ENCODE peak calls at places on chromosomes 7 and 10, in nine cellular contexts. G is hepatocyte; R is left ventricle myocardium inferior; P is stimulated activated CD4-positive, alpha-beta T cell treated with anti-CD3 and anti-CD28 coated beads, Interleukin-4, amount 100 ng/mL, for 24 hours; A is HS-5; B is NCI-H510A treated with DMSO at 0.1 percent for 48 hours; K is A549; D is brain microvascular endothelial cell; O is sciatic nerve. I is an unnamed sample.

GRCh38 chr10:45419673-45420020 is 45.6 kb downstream of the ALOX5 start:
- DNase-seq in G (no peak), R (no peak), P (no peak), A (no peak), B (peak; percentile 32), K (no peak), D (no peak), O (no peak), I (no peak)

GRCh38 chr7:74289660-74290589 is 718 bp downstream of the CLIP2 start:
- DNase-seq in G (no peak), R (peak; percentile 33), P (no peak), A (no peak), B (no peak), K (no peak), D (no peak), O (peak; percentile 74), I (peak; percentile 41)

GRCh38 chr7:139361523-139361922 is 1.8 kb downstream of the LUC7L2 start:
- DNase-seq in G (no peak), R (no peak), P (no peak), A (no peak), B (no peak), K (no peak), D (no peak), O (no peak), I (no peak)

GRCh38 chr7:48089415-48089975 is 430 bp downstream of the UPP1 start:
- DNase-seq in G (peak; percentile 85), R (no peak), P (peak; percentile 60), A (no peak), B (peak; percentile 57), K (no peak), D (no peak), O (no peak), I (peak; percentile 60)

GRCh38 chr7:69429817-69430501 is 168.3 kb upstream of the AUTS2 start:
- DNase-seq in G (peak; percentile 62), R (peak; percentile 68), P (no peak), A (no peak), B (no peak), K (no peak), D (no peak), O (peak; percentile 80), I (no peak)

GRCh38 chr7:158028290-158028941 is 559.2 kb downstream of the PTPRN2 start:
- DNase-seq in G (peak; percentile 60), R (no peak), P (no peak), A (no peak), B (peak; percentile 59), K (no peak), D (no peak), O (peak; percentile 37), I (no peak)

GRCh38 chr7:26375604-26376207 is 84.0 kb downstream of the SNX10 start:
- DNase-seq in G (no peak), R (no peak), P (no peak), A (no peak), B (peak; percentile 72), K (no peak), D (no peak), O (no peak), I (no peak)

GRCh38 chr7:101436857-101437576 is 74.3 kb downstream of the COL26A1 start:
- DNase-seq in G (no peak), R (no peak), P (no peak), A (no peak), B (no peak), K (peak; percentile 34), D (no peak), O (no peak), I (no peak)

GRCh38 chr7:66681491-66682349 is 53.0 kb downstream of the KCTD7 start:
- DNase-seq in G (peak; percentile 96), R (peak; percentile 97), P (peak; percentile 94), A (peak; percentile 67), B (peak; percentile 73), K (peak; percentile 97), D (peak; percentile 92), O (peak; percentile 98), I (peak; percentile 96)

GRCh38 chr7:632831-633210 is 93.7 kb upstream of the DNAAF5 start:
- DNase-seq in G (no peak), R (no peak), P (no peak), A (no peak), B (no peak), K (no peak), D (no peak), O (peak; percentile 49), I (no peak)

GRCh38 chr10:84944187-84944586 is 615.8 kb downstream of the CCSER2 start:
- DNase-seq in G (no peak), R (no peak), P (no peak), A (no peak), B (no peak), K (no peak), D (no peak), O (no peak), I (no peak)

GRCh38 chr7:122136639-122137253 is 7.3 kb downstream of the AASS start:
- DNase-seq in G (no peak), R (no peak), P (no peak), A (no peak), B (no peak), K (no peak), D (no peak), O (no peak), I (no peak)

GRCh38 chr7:80151274-80151665 is 16.6 kb downstream of the GNAI1 start:
- DNase-seq in G (no peak), R (no peak), P (peak; percentile 19), A (no peak), B (no peak), K (no peak), D (no peak), O (no peak), I (no peak)

GRCh38 chr7:5457245-5457735 is 33.7 kb upstream of the TNRC18 start:
- DNase-seq in G (no peak), R (no peak), P (no peak), A (no peak), B (no peak), K (no peak), D (no peak), O (no peak), I (no peak)

GRCh38 chr7:44216019-44216418 is 15.2 kb downstream of the YKT6 start:
- DNase-seq in G (no peak), R (no peak), P (no peak), A (no peak), B (peak; percentile 69), K (no peak), D (no peak), O (peak; percentile 55), I (no peak)

GRCh38 chr10:90871279-90871760 is 454 bp upstream of the RPP30 start:
- DNase-seq in G (peak; percentile 77), R (no peak), P (peak; percentile 51), A (peak; percentile 54), B (peak; percentile 80), K (peak; percentile 65), D (peak; percentile 83), O (no peak), I (peak; percentile 68)

GRCh38 chr7:155625557-155625956 is 18.9 kb upstream of the RBM33 start:
- DNase-seq in G (no peak), R (no peak), P (no peak), A (no peak), B (no peak), K (no peak), D (no peak), O (no peak), I (no peak)

GRCh38 chr10:60718891-60719290 is 59.4 kb upstream of the CDK1 start:
- DNase-seq in G (no peak), R (no peak), P (no peak), A (no peak), B (no peak), K (no peak), D (no peak), O (no peak), I (no peak)

GRCh38 chr7:142894886-142895593 is 9.5 kb upstream of the TRPV6 start:
- DNase-seq in G (no peak), R (no peak), P (no peak), A (no peak), B (no peak), K (no peak), D (no peak), O (no peak), I (no peak)

GRCh38 chr10:22158426-22158825 is 59.4 kb downstream of the EBLN1 start:
- DNase-seq in G (no peak), R (no peak), P (no peak), A (no peak), B (no peak), K (no peak), D (no peak), O (no peak), I (no peak)

GRCh38 chr10:97849101-97849490 is 547 bp upstream of the GOLGA7B start:
- DNase-seq in G (no peak), R (no peak), P (no peak), A (no peak), B (peak; percentile 97), K (no peak), D (no peak), O (no peak), I (peak; percentile 18)

GRCh38 chr10:117541909-117542705 is 439 bp upstream of the EMX2 start:
- DNase-seq in G (peak; percentile 69), R (no peak), P (no peak), A (peak; percentile 88), B (no peak), K (peak; percentile 52), D (peak; percentile 71), O (no peak), I (peak; percentile 27)

GRCh38 chr10:124605001-124605370 is 139.2 kb downstream of the FAM53B start:
- DNase-seq in G (no peak), R (no peak), P (no peak), A (no peak), B (no peak), K (no peak), D (no peak), O (no peak), I (no peak)

GRCh38 chr7:50450691-50451051 is 521 bp upstream of the FIGNL1 start:
- DNase-seq in G (no peak), R (peak; percentile 23), P (peak; percentile 19), A (no peak), B (peak; percentile 70), K (peak; percentile 10), D (no peak), O (no peak), I (peak; percentile 33)

GRCh38 chr7:37368540-37368939 is 80.1 kb downstream of the ELMO1 start:
- DNase-seq in G (no peak), R (no peak), P (no peak), A (no peak), B (no peak), K (no peak), D (no peak), O (no peak), I (no peak)

GRCh38 chr10:77872151-77872946 is 54.2 kb downstream of the DLG5 start:
- DNase-seq in G (peak; percentile 55), R (no peak), P (no peak), A (no peak), B (no peak), K (no peak), D (no peak), O (peak; percentile 30), I (no peak)

GRCh38 chr7:4638781-4639575 is 43.1 kb upstream of the FOXK1 start:
- DNase-seq in G (no peak), R (no peak), P (no peak), A (no peak), B (no peak), K (no peak), D (no peak), O (no peak), I (no peak)

GRCh38 chr10:97267671-97268070 is 24.8 kb downstream of the ARHGAP19 start:
- DNase-seq in G (no peak), R (no peak), P (no peak), A (no peak), B (no peak), K (no peak), D (no peak), O (no peak), I (no peak)

GRCh38 chr10:97270523-97271154 is 21.8 kb downstream of the ARHGAP19 start:
- DNase-seq in G (no peak), R (no peak), P (no peak), A (no peak), B (no peak), K (no peak), D (peak; percentile 68), O (no peak), I (no peak)

GRCh38 chr7:7261863-7262262 is 79.5 kb downstream of the C1GALT1 start:
- DNase-seq in G (no peak), R (no peak), P (no peak), A (no peak), B (no peak), K (no peak), D (no peak), O (no peak), I (no peak)

GRCh38 chr10:105742923-105743322 is 1101.8 kb downstream of the SORCS3 start:
- DNase-seq in G (no peak), R (no peak), P (no peak), A (no peak), B (no peak), K (no peak), D (no peak), O (no peak), I (no peak)